ENCODE peak calls at places on chromosome 2, in eight cellular contexts. One of them, this sample, is unnamed.
A peak's percentile ranks its signal among the peaks of the same experiment; 100 is the strongest.

GRCh38 chr2:159010963-159011362 is 42.5 kb downstream of the TANC1 start:
- DNase-seq in islet precursor cell: no peak
- DNase-seq in EL: no peak
- DNase-seq in NCI-H2107: no peak
- DNase-seq in activated naive CD8-positive, alpha-beta T cell treated with anti-CD3 and anti-CD28 coated beads, Interleukin-2, amount 50 U/mL, for 24 hours: no peak
- DNase-seq in prostate gland: no peak
- DNase-seq in NCI-H1417: no peak
- DNase-seq in SJCRH30: no peak
- DNase-seq in this sample: no peak

GRCh38 chr2:38835015-38835601 is 40.6 kb downstream of the DHX57 start:
- DNase-seq in activated naive CD8-positive, alpha-beta T cell treated with anti-CD3 and anti-CD28 coated beads, Interleukin-2, amount 50 U/mL, for 24 hours: no peak
- DNase-seq in NCI-H1417: peak; percentile 22
- DNase-seq in NCI-H2107: no peak
- DNase-seq in SJCRH30: peak; percentile 79
- DNase-seq in prostate gland: no peak
- DNase-seq in islet precursor cell: no peak
- DNase-seq in EL: peak; percentile 53
- DNase-seq in this sample: no peak

GRCh38 chr2:37201766-37202165 is 5.5 kb downstream of the CEBPZOS start:
- DNase-seq in SJCRH30: no peak
- DNase-seq in prostate gland: no peak
- DNase-seq in NCI-H1417: no peak
- DNase-seq in activated naive CD8-positive, alpha-beta T cell treated with anti-CD3 and anti-CD28 coated beads, Interleukin-2, amount 50 U/mL, for 24 hours: peak; percentile 48
- DNase-seq in EL: peak; percentile 30
- DNase-seq in islet precursor cell: no peak
- DNase-seq in NCI-H2107: no peak
- DNase-seq in this sample: no peak

GRCh38 chr2:215614296-215614695 is 178.4 kb upstream of the FN1 start:
- DNase-seq in NCI-H1417: peak; percentile 12
- DNase-seq in prostate gland: no peak
- DNase-seq in NCI-H2107: no peak
- DNase-seq in SJCRH30: no peak
- DNase-seq in activated naive CD8-positive, alpha-beta T cell treated with anti-CD3 and anti-CD28 coated beads, Interleukin-2, amount 50 U/mL, for 24 hours: no peak
- DNase-seq in islet precursor cell: no peak
- DNase-seq in EL: no peak
- DNase-seq in this sample: no peak

GRCh38 chr2:50575232-50575631 is 456.7 kb downstream of the NRXN1 start:
- DNase-seq in EL: no peak
- DNase-seq in islet precursor cell: no peak
- DNase-seq in prostate gland: no peak
- DNase-seq in SJCRH30: no peak
- DNase-seq in NCI-H1417: no peak
- DNase-seq in activated naive CD8-positive, alpha-beta T cell treated with anti-CD3 and anti-CD28 coated beads, Interleukin-2, amount 50 U/mL, for 24 hours: no peak
- DNase-seq in NCI-H2107: no peak
- DNase-seq in this sample: no peak

GRCh38 chr2:174771631-174772491 is 7.6 kb upstream of the CHRNA1 start:
- DNase-seq in NCI-H1417: peak; percentile 12
- DNase-seq in prostate gland: peak; percentile 48
- DNase-seq in islet precursor cell: peak; percentile 91
- DNase-seq in activated naive CD8-positive, alpha-beta T cell treated with anti-CD3 and anti-CD28 coated beads, Interleukin-2, amount 50 U/mL, for 24 hours: peak; percentile 70
- DNase-seq in NCI-H2107: peak; percentile 35
- DNase-seq in SJCRH30: peak; percentile 94
- DNase-seq in EL: peak; percentile 85
- DNase-seq in this sample: no peak

GRCh38 chr2:232870766-232871371 is 805 bp downstream of the SNORC start:
- DNase-seq in prostate gland: no peak
- DNase-seq in NCI-H1417: no peak
- DNase-seq in activated naive CD8-positive, alpha-beta T cell treated with anti-CD3 and anti-CD28 coated beads, Interleukin-2, amount 50 U/mL, for 24 hours: no peak
- DNase-seq in islet precursor cell: no peak
- DNase-seq in NCI-H2107: no peak
- DNase-seq in SJCRH30: no peak
- DNase-seq in EL: no peak
- DNase-seq in this sample: no peak

GRCh38 chr2:195710407-195710806 is 53.4 kb downstream of the SLC39A10 start:
- DNase-seq in activated naive CD8-positive, alpha-beta T cell treated with anti-CD3 and anti-CD28 coated beads, Interleukin-2, amount 50 U/mL, for 24 hours: no peak
- DNase-seq in NCI-H1417: no peak
- DNase-seq in islet precursor cell: no peak
- DNase-seq in prostate gland: no peak
- DNase-seq in EL: peak; percentile 34
- DNase-seq in NCI-H2107: no peak
- DNase-seq in SJCRH30: no peak
- DNase-seq in this sample: no peak

GRCh38 chr2:98295721-98296414 is 50.4 kb upstream of the CNGA3 start:
- DNase-seq in SJCRH30: peak; percentile 39
- DNase-seq in EL: no peak
- DNase-seq in NCI-H1417: no peak
- DNase-seq in prostate gland: no peak
- DNase-seq in islet precursor cell: no peak
- DNase-seq in activated naive CD8-positive, alpha-beta T cell treated with anti-CD3 and anti-CD28 coated beads, Interleukin-2, amount 50 U/mL, for 24 hours: no peak
- DNase-seq in NCI-H2107: no peak
- DNase-seq in this sample: no peak

GRCh38 chr2:210188755-210189154 is 17.5 kb upstream of the KANSL1L start:
- DNase-seq in prostate gland: no peak
- DNase-seq in SJCRH30: peak; percentile 42
- DNase-seq in EL: no peak
- DNase-seq in activated naive CD8-positive, alpha-beta T cell treated with anti-CD3 and anti-CD28 coated beads, Interleukin-2, amount 50 U/mL, for 24 hours: no peak
- DNase-seq in NCI-H2107: no peak
- DNase-seq in NCI-H1417: no peak
- DNase-seq in islet precursor cell: no peak
- DNase-seq in this sample: no peak

GRCh38 chr2:205811387-205811786 is 129.1 kb downstream of the NRP2 start:
- DNase-seq in SJCRH30: no peak
- DNase-seq in islet precursor cell: no peak
- DNase-seq in NCI-H1417: no peak
- DNase-seq in activated naive CD8-positive, alpha-beta T cell treated with anti-CD3 and anti-CD28 coated beads, Interleukin-2, amount 50 U/mL, for 24 hours: no peak
- DNase-seq in NCI-H2107: no peak
- DNase-seq in prostate gland: no peak
- DNase-seq in EL: no peak
- DNase-seq in this sample: no peak

GRCh38 chr2:64595397-64596160 is 58.1 kb downstream of the SERTAD2 start:
- DNase-seq in NCI-H1417: peak; percentile 64
- DNase-seq in NCI-H2107: no peak
- DNase-seq in prostate gland: no peak
- DNase-seq in islet precursor cell: no peak
- DNase-seq in EL: peak; percentile 25
- DNase-seq in activated naive CD8-positive, alpha-beta T cell treated with anti-CD3 and anti-CD28 coated beads, Interleukin-2, amount 50 U/mL, for 24 hours: no peak
- DNase-seq in SJCRH30: peak; percentile 74
- DNase-seq in this sample: no peak

GRCh38 chr2:106584304-106584954 is 97.3 kb downstream of the CD8B2 start:
- DNase-seq in activated naive CD8-positive, alpha-beta T cell treated with anti-CD3 and anti-CD28 coated beads, Interleukin-2, amount 50 U/mL, for 24 hours: no peak
- DNase-seq in islet precursor cell: no peak
- DNase-seq in prostate gland: no peak
- DNase-seq in NCI-H2107: no peak
- DNase-seq in NCI-H1417: no peak
- DNase-seq in SJCRH30: no peak
- DNase-seq in EL: no peak
- DNase-seq in this sample: no peak

GRCh38 chr2:130318906-130319305 is 23.8 kb upstream of the IMP4 start:
- DNase-seq in activated naive CD8-positive, alpha-beta T cell treated with anti-CD3 and anti-CD28 coated beads, Interleukin-2, amount 50 U/mL, for 24 hours: no peak
- DNase-seq in NCI-H1417: no peak
- DNase-seq in SJCRH30: no peak
- DNase-seq in NCI-H2107: no peak
- DNase-seq in prostate gland: no peak
- DNase-seq in islet precursor cell: no peak
- DNase-seq in EL: no peak
- DNase-seq in this sample: no peak

GRCh38 chr2:179137191-179137590 is 87.3 kb upstream of the CCDC141 start:
- DNase-seq in NCI-H2107: no peak
- DNase-seq in NCI-H1417: no peak
- DNase-seq in SJCRH30: no peak
- DNase-seq in prostate gland: no peak
- DNase-seq in EL: no peak
- DNase-seq in activated naive CD8-positive, alpha-beta T cell treated with anti-CD3 and anti-CD28 coated beads, Interleukin-2, amount 50 U/mL, for 24 hours: no peak
- DNase-seq in islet precursor cell: no peak
- DNase-seq in this sample: no peak

GRCh38 chr2:61733563-61733962 is 120.3 kb downstream of the FAM161A start:
- DNase-seq in islet precursor cell: no peak
- DNase-seq in NCI-H2107: no peak
- DNase-seq in EL: peak; percentile 12
- DNase-seq in NCI-H1417: no peak
- DNase-seq in prostate gland: no peak
- DNase-seq in activated naive CD8-positive, alpha-beta T cell treated with anti-CD3 and anti-CD28 coated beads, Interleukin-2, amount 50 U/mL, for 24 hours: no peak
- DNase-seq in SJCRH30: no peak
- DNase-seq in this sample: no peak

GRCh38 chr2:206920310-206920709 is 19.0 kb upstream of the CPO start:
- DNase-seq in islet precursor cell: no peak
- DNase-seq in SJCRH30: no peak
- DNase-seq in EL: no peak
- DNase-seq in NCI-H2107: no peak
- DNase-seq in activated naive CD8-positive, alpha-beta T cell treated with anti-CD3 and anti-CD28 coated beads, Interleukin-2, amount 50 U/mL, for 24 hours: no peak
- DNase-seq in prostate gland: no peak
- DNase-seq in NCI-H1417: no peak
- DNase-seq in this sample: no peak

GRCh38 chr2:24359129-24359528 is 1.2 kb downstream of the ITSN2 start:
- DNase-seq in NCI-H2107: no peak
- DNase-seq in EL: no peak
- DNase-seq in NCI-H1417: no peak
- DNase-seq in islet precursor cell: no peak
- DNase-seq in prostate gland: no peak
- DNase-seq in activated naive CD8-positive, alpha-beta T cell treated with anti-CD3 and anti-CD28 coated beads, Interleukin-2, amount 50 U/mL, for 24 hours: no peak
- DNase-seq in SJCRH30: no peak
- DNase-seq in this sample: no peak

This sample was measured in effector CD4-positive, alpha-beta T cell.